ENCODE peak calls at places on chromosomes 11 and 22, in seven cellular contexts. C is Peyer's patch; M is foreskin fibroblast; D is activated CD4-positive, alpha-beta T cell treated with anti-CD3 and anti-CD28 coated beads for 48 hours; W is WTC11; A is endothelial cell; L is H7. Y is an unnamed sample.

GRCh38 chr11:1763796-1764661 is at the start of gene CTSD:
- DNase-seq in C (peak; percentile 89), M (peak; percentile 93), D (peak; percentile 91), W (peak; percentile 87), A (peak; percentile 93), L (peak; percentile 100), Y (peak; percentile 99)

GRCh38 chr11:102070766-102071165 is 23.5 kb downstream of the CFAP300 start:
- DNase-seq in C (no peak), M (no peak), D (no peak), W (no peak), A (no peak), L (no peak), Y (no peak)

GRCh38 chr11:67646535-67647336 is 3.8 kb downstream of the ACY3 start:
- DNase-seq in C (peak; percentile 82), M (no peak), D (peak; percentile 56), W (no peak), A (no peak), L (peak; percentile 43), Y (no peak)

GRCh38 chr11:104127828-104128227 is 36.1 kb downstream of the PDGFD start:
- DNase-seq in C (no peak), M (peak; percentile 85), D (no peak), W (no peak), A (no peak), L (no peak), Y (no peak)

GRCh38 chr11:129280027-129280811 is 88.1 kb upstream of the ARHGAP32 start:
- DNase-seq in C (no peak), M (peak; percentile 40), D (peak; percentile 45), W (no peak), A (no peak), L (no peak), Y (no peak)

GRCh38 chr11:74466916-74467885 is at the start of gene KCNE3:
- DNase-seq in C (no peak), M (peak; percentile 37), D (no peak), W (peak; percentile 52), A (peak; percentile 50), L (peak; percentile 78), Y (peak; percentile 82)

GRCh38 chr11:67024966-67025365 is 2.0 kb downstream of the SYT12 start:
- DNase-seq in C (no peak), M (no peak), D (no peak), W (no peak), A (no peak), L (no peak), Y (no peak)

GRCh38 chr11:31725176-31725575 is 85.9 kb downstream of the PAX6 start:
- DNase-seq in C (no peak), M (no peak), D (no peak), W (no peak), A (no peak), L (no peak), Y (no peak)

GRCh38 chr11:68661697-68662603 is 22.4 kb upstream of the GAL start:
- DNase-seq in C (no peak), M (no peak), D (no peak), W (no peak), A (no peak), L (no peak), Y (no peak)

GRCh38 chr22:31049815-31050420 is 31.2 kb upstream of the SMTN start:
- DNase-seq in C (no peak), M (no peak), D (no peak), W (no peak), A (peak; percentile 31), L (no peak), Y (no peak)

GRCh38 chr11:68380786-68381622 is 68.6 kb downstream of the LRP5 start:
- DNase-seq in C (peak; percentile 26), M (no peak), D (no peak), W (no peak), A (no peak), L (no peak), Y (no peak)

GRCh38 chr11:131609317-131609716 is 238.9 kb downstream of the NTM start:
- DNase-seq in C (no peak), M (no peak), D (no peak), W (no peak), A (no peak), L (no peak), Y (no peak)

GRCh38 chr11:91872216-91872615 is 352.4 kb upstream of the FAT3 start:
- DNase-seq in C (no peak), M (no peak), D (no peak), W (no peak), A (no peak), L (no peak), Y (no peak)

GRCh38 chr22:20531404-20532181 is 24.2 kb downstream of the MED15 start:
- DNase-seq in C (no peak), M (peak; percentile 94), D (no peak), W (peak; percentile 23), A (peak; percentile 36), L (peak; percentile 83), Y (peak; percentile 79)

GRCh38 chr11:119783466-119784400 is 54.7 kb upstream of the NECTIN1 start:
- DNase-seq in C (no peak), M (peak; percentile 39), D (no peak), W (no peak), A (no peak), L (no peak), Y (no peak)

GRCh38 chr22:45240137-45240809 is 421 bp downstream of the KIAA0930 start:
- DNase-seq in C (peak; percentile 41), M (peak; percentile 60), D (peak; percentile 38), W (no peak), A (peak; percentile 41), L (peak; percentile 81), Y (no peak)

GRCh38 chr22:46021577-46021976 is 44.6 kb upstream of the WNT7B start:
- DNase-seq in C (no peak), M (no peak), D (no peak), W (peak; percentile 4), A (no peak), L (no peak), Y (no peak)

GRCh38 chr11:32440920-32441319 is 5.6 kb upstream of the WT1 start:
- DNase-seq in C (no peak), M (no peak), D (no peak), W (no peak), A (peak; percentile 7), L (peak; percentile 51), Y (no peak)

GRCh38 chr11:10397226-10397987 is 57.7 kb upstream of the AMPD3 start:
- DNase-seq in C (no peak), M (peak; percentile 55), D (no peak), W (no peak), A (no peak), L (no peak), Y (no peak)

Y was measured in iPS-NIHi11.